ENCODE peak calls at places on chromosome 10, in four cellular contexts. One of them, this sample, is unnamed.

GRCh38 chr10:42976353-42977031 is 100.4 kb upstream of the RET start:
- DNase-seq in HepG2: no peak
- DNase-seq in WTC11: no peak
- DNase-seq in K562: no peak
- DNase-seq in this sample: peak; percentile 36

GRCh38 chr10:12474727-12475414 is 125.5 kb downstream of the CAMK1D start:
- DNase-seq in HepG2: no peak
- DNase-seq in WTC11: no peak
- DNase-seq in K562: no peak
- DNase-seq in this sample: no peak

GRCh38 chr10:97713828-97714400 is 384 bp downstream of the MARVELD1 start:
- DNase-seq in HepG2: no peak
- DNase-seq in WTC11: peak; percentile 67
- DNase-seq in K562: peak; percentile 68
- DNase-seq in this sample: peak; percentile 86

GRCh38 chr10:21626457-21627161 is 92.6 kb downstream of the MLLT10 start:
- DNase-seq in HepG2: no peak
- DNase-seq in WTC11: no peak
- DNase-seq in K562: no peak
- DNase-seq in this sample: no peak

GRCh38 chr10:11824376-11824775 is 1.2 kb downstream of the PROSER2 start:
- DNase-seq in HepG2: peak; percentile 36
- DNase-seq in WTC11: no peak
- DNase-seq in K562: no peak
- DNase-seq in this sample: no peak

GRCh38 chr10:130352291-130352645 is 216.1 kb downstream of the GLRX3 start:
- DNase-seq in HepG2: no peak
- DNase-seq in WTC11: no peak
- DNase-seq in K562: no peak
- DNase-seq in this sample: no peak

GRCh38 chr10:22803201-22803895 is 89.0 kb upstream of the PIP4K2A start:
- DNase-seq in HepG2: no peak
- DNase-seq in WTC11: no peak
- DNase-seq in K562: no peak
- DNase-seq in this sample: no peak

GRCh38 chr10:69315100-69315542 is 36.8 kb downstream of the HK1 start:
- DNase-seq in HepG2: peak; percentile 30
- DNase-seq in WTC11: no peak
- DNase-seq in K562: no peak
- DNase-seq in this sample: no peak

GRCh38 chr10:8312861-8313260 is 258.4 kb downstream of the GATA3 start:
- DNase-seq in HepG2: no peak
- DNase-seq in WTC11: no peak
- DNase-seq in K562: no peak
- DNase-seq in this sample: no peak

GRCh38 chr10:69409176-69409495 is 7.6 kb downstream of the TACR2 start:
- DNase-seq in HepG2: no peak
- DNase-seq in WTC11: no peak
- DNase-seq in K562: no peak
- DNase-seq in this sample: no peak

GRCh38 chr10:63424576-63424975 is 41.2 kb downstream of the JMJD1C start:
- DNase-seq in HepG2: no peak
- DNase-seq in WTC11: no peak
- DNase-seq in K562: no peak
- DNase-seq in this sample: no peak

GRCh38 chr10:95133016-95133752 is 60.9 kb upstream of the ACSM6 start:
- DNase-seq in HepG2: peak; percentile 88
- DNase-seq in WTC11: peak; percentile 88
- DNase-seq in K562: peak; percentile 57
- DNase-seq in this sample: peak; percentile 41

GRCh38 chr10:84343831-84344230 is 15.4 kb downstream of the CCSER2 start:
- DNase-seq in HepG2: no peak
- DNase-seq in WTC11: no peak
- DNase-seq in K562: no peak
- DNase-seq in this sample: no peak

GRCh38 chr10:114343623-114344306 is 60.5 kb downstream of the AFAP1L2 start:
- DNase-seq in HepG2: no peak
- DNase-seq in WTC11: no peak
- DNase-seq in K562: no peak
- DNase-seq in this sample: no peak

GRCh38 chr10:43118631-43119415 is 19.4 kb upstream of the CSGALNACT2 start:
- DNase-seq in HepG2: no peak
- DNase-seq in WTC11: no peak
- DNase-seq in K562: no peak
- DNase-seq in this sample: no peak

GRCh38 chr10:55803055-55803454 is 558.0 kb downstream of the ZWINT start:
- DNase-seq in HepG2: no peak
- DNase-seq in WTC11: no peak
- DNase-seq in K562: no peak
- DNase-seq in this sample: no peak

GRCh38 chr10:33377658-33378025 is 43.2 kb upstream of the NRP1 start:
- DNase-seq in HepG2: no peak
- DNase-seq in WTC11: no peak
- DNase-seq in K562: no peak
- DNase-seq in this sample: no peak

GRCh38 chr10:96646251-96646740 is 59.5 kb upstream of the TM9SF3 start:
- DNase-seq in HepG2: no peak
- DNase-seq in WTC11: no peak
- DNase-seq in K562: no peak
- DNase-seq in this sample: no peak

GRCh38 chr10:88473989-88474883 is 108.9 kb downstream of the RNLS start:
- DNase-seq in HepG2: no peak
- DNase-seq in WTC11: no peak
- DNase-seq in K562: no peak
- DNase-seq in this sample: no peak

GRCh38 chr10:79203014-79203675 is 134.4 kb downstream of the ZMIZ1 start:
- DNase-seq in HepG2: no peak
- DNase-seq in WTC11: no peak
- DNase-seq in K562: no peak
- DNase-seq in this sample: no peak

GRCh38 chr10:29407280-29407858 is 118.5 kb downstream of the LYZL1 start:
- DNase-seq in HepG2: no peak
- DNase-seq in WTC11: no peak
- DNase-seq in K562: no peak
- DNase-seq in this sample: no peak

GRCh38 chr10:99930731-99931550 is 78.8 kb downstream of the DNMBP start:
- DNase-seq in HepG2: peak; percentile 82
- DNase-seq in WTC11: peak; percentile 26
- DNase-seq in K562: no peak
- DNase-seq in this sample: no peak

GRCh38 chr10:123999956-124000615 is 93.3 kb downstream of the CHST15 start:
- DNase-seq in HepG2: no peak
- DNase-seq in WTC11: no peak
- DNase-seq in K562: no peak
- DNase-seq in this sample: peak; percentile 17

GRCh38 chr10:52566471-52567246 is 205.9 kb downstream of the MBL2 start:
- DNase-seq in HepG2: peak; percentile 16
- DNase-seq in WTC11: no peak
- DNase-seq in K562: no peak
- DNase-seq in this sample: peak; percentile 2

GRCh38 chr10:75708060-75708459 is 276.6 kb downstream of the LRMDA start:
- DNase-seq in HepG2: no peak
- DNase-seq in WTC11: no peak
- DNase-seq in K562: no peak
- DNase-seq in this sample: no peak
- TF ChIP-seq FOXJ3 in HepG2: no peak
- TF ChIP-seq FOXJ3 in WTC11: no peak
- TF ChIP-seq FOXJ3 in K562: no peak
- TF ChIP-seq FOXJ3 in this sample: no peak

DNA sequence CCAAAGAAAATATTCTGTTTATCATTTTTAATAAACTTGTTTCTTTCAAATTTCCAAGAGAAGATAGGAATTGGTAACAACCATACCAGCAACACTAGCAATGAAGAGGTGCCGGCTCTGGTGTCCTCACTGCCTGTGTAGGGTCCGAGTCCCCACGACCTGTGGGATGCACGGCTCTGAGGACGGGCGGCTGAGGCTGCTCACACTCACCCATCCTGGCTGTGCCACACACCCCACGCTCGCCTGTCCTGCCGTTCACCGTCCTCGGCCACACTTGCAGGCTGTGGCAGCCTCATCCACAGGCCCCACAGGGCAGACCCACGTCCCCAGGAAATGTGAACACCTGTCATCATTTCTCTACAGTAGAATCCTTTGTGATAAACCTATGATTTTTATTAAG is 48.2 kb upstream of the DPYSL4 start:
- DNase-seq in HepG2: no peak
- DNase-seq in WTC11: peak; percentile 5
- DNase-seq in K562: no peak
- DNase-seq in this sample: no peak
- TF ChIP-seq FOXJ3 in HepG2: no peak
- TF ChIP-seq FOXJ3 in WTC11: no peak
- TF ChIP-seq FOXJ3 in K562: no peak
- TF ChIP-seq FOXJ3 in this sample: no peak

GRCh38 chr10:13518076-13518692 is 10.6 kb downstream of the BEND7 start:
- DNase-seq in HepG2: no peak
- DNase-seq in WTC11: peak; percentile 70
- DNase-seq in K562: peak; percentile 68
- DNase-seq in this sample: no peak
- TF ChIP-seq FOXJ3 in HepG2: no peak
- TF ChIP-seq FOXJ3 in WTC11: no peak
- TF ChIP-seq FOXJ3 in K562: no peak
- TF ChIP-seq FOXJ3 in this sample: no peak

DNA sequence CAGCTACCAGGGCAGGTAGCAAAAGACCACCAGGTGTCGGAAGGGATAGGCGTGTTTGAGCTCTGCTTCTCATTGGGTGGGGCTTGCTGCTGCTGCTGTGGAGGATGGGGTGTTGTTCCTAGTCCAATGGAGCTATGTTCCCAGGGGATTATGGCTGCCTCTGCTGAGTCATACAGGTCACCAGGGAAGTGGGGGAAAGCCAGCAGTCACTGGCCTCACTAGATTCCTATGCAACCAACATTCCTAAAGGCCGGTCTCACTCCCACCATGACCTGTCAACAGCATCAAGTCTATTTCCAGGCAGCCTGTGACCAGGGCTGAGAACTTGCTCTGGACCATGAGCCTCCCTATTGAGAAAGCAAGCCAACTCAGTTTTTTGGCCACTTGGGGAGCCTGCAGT is 1160.8 kb downstream of the REEP3 start:
- DNase-seq in HepG2: no peak
- DNase-seq in WTC11: no peak
- DNase-seq in K562: no peak
- DNase-seq in this sample: no peak
- TF ChIP-seq FOXJ3 in HepG2: no peak
- TF ChIP-seq FOXJ3 in WTC11: no peak
- TF ChIP-seq FOXJ3 in K562: no peak
- TF ChIP-seq FOXJ3 in this sample: no peak